ENCODE peak calls at places on chromosomes 4 and X, in nine cellular contexts. Q is brain microvascular endothelial cell; Z is HFFc6; F is CD4-positive, alpha-beta T cell; T is astrocyte of the cerebellum; N is BJ; E is adrenal gland; G is testis; A is endodermal cell. V is an unnamed sample.

GRCh38 chr4:126405369-126405982 is 1090.7 kb downstream of the FAT4 start:
- DNase-seq in N (no peak), A (no peak), T (peak; percentile 4), G (no peak), E (no peak), F (no peak), Z (peak; percentile 12), Q (no peak), V (no peak)

GRCh38 chr4:155305619-155306018 is 71.1 kb downstream of the MAP9 start:
- DNase-seq in F (no peak), A (no peak), E (no peak), T (no peak), Q (no peak), N (no peak), G (no peak), Z (no peak), V (no peak)

GRCh38 chr4:97786306-97786920 is 356.9 kb downstream of the STPG2 start:
- DNase-seq in F (no peak), Z (no peak), E (no peak), Q (no peak), G (no peak), N (no peak), T (no peak), A (no peak), V (no peak)

GRCh38 chr4:162061214-162061613 is 102.6 kb downstream of the FSTL5 start:
- DNase-seq in E (no peak), Q (peak; percentile 37), T (no peak), N (no peak), Z (no peak), A (peak; percentile 63), G (no peak), F (no peak), V (no peak)

GRCh38 chr4:43816107-43816506 is 632.5 kb downstream of the KCTD8 start:
- DNase-seq in F (no peak), N (no peak), Z (no peak), T (peak; percentile 23), Q (no peak), E (no peak), A (no peak), G (no peak), V (no peak)

GRCh38 chr4:10461091-10461849 is 4.0 kb upstream of the ZNF518B start:
- DNase-seq in T (peak; percentile 6), Z (no peak), E (peak; percentile 41), A (peak; percentile 89), N (no peak), F (peak; percentile 53), G (peak; percentile 83), Q (no peak), V (peak; percentile 76)

GRCh38 chr4:56786955-56787354 is 34.5 kb downstream of the SPINK2 start:
- DNase-seq in F (no peak), N (no peak), T (peak; percentile 54), G (peak; percentile 67), E (peak; percentile 49), A (peak; percentile 66), Z (peak; percentile 43), Q (peak; percentile 82), V (no peak)

GRCh38 chrX:102739642-102740041 is 19.1 kb downstream of the GPRASP3 start:
- DNase-seq in T (no peak), Q (peak; percentile 11), Z (no peak), E (no peak), G (no peak), F (no peak), A (no peak), N (no peak), V (no peak)

GRCh38 chr4:47451657-47452056 is 11.8 kb downstream of the COMMD8 start:
- DNase-seq in F (no peak), E (no peak), N (peak; percentile 25), Z (peak; percentile 43), G (no peak), T (no peak), A (no peak), Q (peak; percentile 27), V (no peak)

GRCh38 chrX:123324628-123325027 is 140.6 kb downstream of the GRIA3 start:
- DNase-seq in T (no peak), F (no peak), G (no peak), Z (peak; percentile 24), A (no peak), Q (no peak), N (no peak), E (no peak), V (no peak)

GRCh38 chr4:6200922-6201362 is 593 bp upstream of the JAKMIP1 start:
- DNase-seq in N (no peak), E (no peak), G (no peak), Q (no peak), F (no peak), A (no peak), T (no peak), Z (no peak), V (no peak)

GRCh38 chr4:168621806-168622589 is 125.1 kb downstream of the PALLD start:
- DNase-seq in A (no peak), Z (peak; percentile 68), E (no peak), N (peak; percentile 66), T (peak; percentile 97), Q (peak; percentile 81), F (no peak), G (no peak), V (no peak)

GRCh38 chr4:179595671-179596410 is 2153.6 kb upstream of the AGA start:
- DNase-seq in N (no peak), Q (peak; percentile 75), Z (no peak), T (peak; percentile 73), G (no peak), A (no peak), F (no peak), E (no peak), V (no peak)

GRCh38 chrX:37834937-37835336 is 12.4 kb downstream of the DYNLT3 start:
- DNase-seq in N (no peak), Z (no peak), A (no peak), F (no peak), T (no peak), G (no peak), Q (no peak), E (no peak), V (no peak)

GRCh38 chr4:10182446-10183424 is 66.1 kb upstream of the WDR1 start:
- DNase-seq in N (no peak), Q (no peak), Z (no peak), F (no peak), E (no peak), A (no peak), G (no peak), T (no peak), V (no peak)

GRCh38 chrX:22538581-22538980 is 265.9 kb downstream of the CBLL2 start:
- DNase-seq in N (no peak), T (no peak), E (no peak), F (no peak), Z (no peak), Q (no peak), A (no peak), G (no peak), V (no peak)

GRCh38 chr4:88528861-88529260 is 5.3 kb upstream of the PYURF start:
- DNase-seq in G (no peak), Q (no peak), Z (no peak), N (no peak), F (no peak), T (no peak), E (no peak), A (no peak), V (no peak)

GRCh38 chr4:100933628-100934027 is 413.7 kb downstream of the PPP3CA start:
- DNase-seq in A (no peak), Q (peak; percentile 15), E (no peak), N (peak; percentile 22), T (no peak), Z (no peak), G (no peak), F (no peak), V (no peak)

GRCh38 chr4:7359302-7360063 is 75.2 kb downstream of the PSAPL1 start:
- DNase-seq in G (no peak), A (no peak), T (no peak), E (no peak), Z (no peak), N (no peak), F (no peak), Q (no peak), V (no peak)

GRCh38 chrX:134294548-134294947 is 57.6 kb downstream of the CCDC160 start:
- DNase-seq in N (no peak), Q (no peak), Z (no peak), E (no peak), G (no peak), A (no peak), F (no peak), T (no peak), V (no peak)

GRCh38 chr4:183807420-183808101 is 97.5 kb upstream of the STOX2 start:
- DNase-seq in N (no peak), T (no peak), F (no peak), Q (no peak), E (no peak), A (no peak), G (peak; percentile 28), Z (no peak), V (no peak)

DNA sequence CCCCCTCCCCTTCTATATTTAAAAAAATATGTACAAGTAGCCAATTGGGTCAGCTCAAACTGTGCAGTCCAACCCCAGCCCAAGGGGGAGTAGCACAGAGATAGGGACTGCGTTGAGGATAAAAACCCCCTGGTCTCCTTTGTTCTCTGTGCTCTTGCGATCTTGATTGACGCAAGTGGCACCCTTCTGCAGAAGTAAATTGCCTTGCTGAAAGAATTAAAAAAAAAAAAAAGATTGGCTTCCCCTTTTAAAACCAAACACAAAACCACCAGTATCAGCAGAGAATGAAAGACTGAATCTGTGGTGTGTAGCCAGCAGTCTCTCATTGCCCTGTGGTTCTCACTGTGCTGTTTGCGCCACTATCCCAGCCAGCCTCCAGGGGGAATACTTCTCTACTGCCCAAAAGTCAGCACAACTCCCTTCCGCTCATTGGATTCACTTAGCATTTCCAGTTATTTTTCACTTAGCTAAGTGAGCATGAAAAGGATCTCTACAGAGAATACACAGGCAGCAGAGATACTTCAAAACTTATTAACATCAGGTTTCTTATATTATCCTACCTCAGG is 29.7 kb downstream of the MANBA start:
- DNase-seq in A (peak; percentile 84), N (no peak), Z (no peak), G (no peak), Q (no peak), T (no peak), F (no peak), E (no peak), V (no peak)
- TF ChIP-seq CTCF in A (peak; percentile 80), N (peak; percentile 15), Z (peak; percentile 41), G (no peak), Q (peak; percentile 38), T (peak; percentile 17), F (no peak), E (no peak), V (no peak)

GRCh38 chrX:107537815-107538214 is 88.4 kb downstream of the FRMPD3 start:
- DNase-seq in E (peak; percentile 27), Z (peak; percentile 26), F (peak; percentile 0), G (peak; percentile 50), A (peak; percentile 89), T (no peak), N (no peak), Q (peak; percentile 32), V (no peak)
- TF ChIP-seq CTCF in E (peak; percentile 46), Z (peak; percentile 76), F (no peak), G (no peak), A (peak; percentile 75), T (peak; percentile 56), N (peak; percentile 61), Q (peak; percentile 69), V (peak; percentile 21)

GRCh38 chr4:163107754-163108153 is 58.9 kb downstream of the NAF1 start:
- DNase-seq in Z (peak; percentile 16), G (no peak), F (no peak), A (no peak), N (no peak), Q (peak; percentile 27), E (no peak), T (peak; percentile 16), V (no peak)
- TF ChIP-seq CTCF in Z (peak; percentile 72), G (no peak), F (no peak), A (peak; percentile 58), N (no peak), Q (peak; percentile 26), E (peak; percentile 36), T (no peak), V (no peak)

GRCh38 chr4:156556326-156556725 is 415.3 kb downstream of the PDGFC start:
- DNase-seq in G (no peak), Q (no peak), N (no peak), T (no peak), A (no peak), E (no peak), Z (no peak), F (no peak), V (no peak)
- TF ChIP-seq CTCF in G (no peak), Q (no peak), N (no peak), T (no peak), A (no peak), E (no peak), Z (no peak), F (no peak), V (no peak)